ENCODE peak calls at places on chromosome 3, in four cellular contexts. One of them, this sample, is unnamed.

GRCh38 chr3:68089572-68089991 is 435.2 kb upstream of the SUCLG2 start:
- DNase-seq in mesendoderm: no peak
- DNase-seq in IMR-90: peak; percentile 9
- DNase-seq in neuronal stem cell: no peak
- DNase-seq in this sample: no peak

GRCh38 chr3:53151465-53151864 is 9.5 kb upstream of the PRKCD start:
- DNase-seq in IMR-90: no peak
- DNase-seq in neuronal stem cell: no peak
- DNase-seq in mesendoderm: no peak
- DNase-seq in this sample: no peak

GRCh38 chr3:45140392-45140791 is 5.8 kb downstream of the CDCP1 start:
- DNase-seq in mesendoderm: peak; percentile 25
- DNase-seq in neuronal stem cell: no peak
- DNase-seq in IMR-90: peak; percentile 57
- DNase-seq in this sample: no peak

GRCh38 chr3:192906940-192907339 is 10.7 kb downstream of the MB21D2 start:
- DNase-seq in mesendoderm: no peak
- DNase-seq in neuronal stem cell: no peak
- DNase-seq in IMR-90: no peak
- DNase-seq in this sample: no peak

GRCh38 chr3:52259448-52259847 is 13.9 kb downstream of the PPM1M start:
- DNase-seq in mesendoderm: no peak
- DNase-seq in neuronal stem cell: no peak
- DNase-seq in IMR-90: no peak
- DNase-seq in this sample: no peak

GRCh38 chr3:177673105-177673804 is 476.0 kb upstream of the TBL1XR1 start:
- DNase-seq in IMR-90: peak; percentile 97
- DNase-seq in mesendoderm: no peak
- DNase-seq in neuronal stem cell: no peak
- DNase-seq in this sample: no peak

GRCh38 chr3:194661374-194661773 is 10.6 kb downstream of the LSG1 start:
- DNase-seq in neuronal stem cell: no peak
- DNase-seq in mesendoderm: no peak
- DNase-seq in IMR-90: no peak
- DNase-seq in this sample: no peak

GRCh38 chr3:179852117-179852886 is 184.4 kb downstream of the PEX5L start:
- DNase-seq in mesendoderm: peak; percentile 66
- DNase-seq in neuronal stem cell: no peak
- DNase-seq in IMR-90: peak; percentile 92
- DNase-seq in this sample: peak; percentile 46

GRCh38 chr3:138409171-138409570 is 25.2 kb upstream of the ESYT3 start:
- DNase-seq in IMR-90: peak; percentile 6
- DNase-seq in neuronal stem cell: no peak
- DNase-seq in mesendoderm: no peak
- DNase-seq in this sample: peak; percentile 37

GRCh38 chr3:156148946-156149348 is 28.6 kb downstream of the KCNAB1 start:
- DNase-seq in IMR-90: peak; percentile 19
- DNase-seq in mesendoderm: no peak
- DNase-seq in neuronal stem cell: no peak
- DNase-seq in this sample: no peak

GRCh38 chr3:69819283-69819682 is 80.0 kb downstream of the MITF start:
- DNase-seq in mesendoderm: no peak
- DNase-seq in IMR-90: no peak
- DNase-seq in neuronal stem cell: no peak
- DNase-seq in this sample: no peak

GRCh38 chr3:62554264-62554799 is 181.0 kb upstream of the FEZF2 start:
- DNase-seq in mesendoderm: peak; percentile 50
- DNase-seq in IMR-90: no peak
- DNase-seq in neuronal stem cell: no peak
- DNase-seq in this sample: peak; percentile 51

GRCh38 chr3:109532257-109533216 is 195.2 kb upstream of the DPPA4 start:
- DNase-seq in IMR-90: peak; percentile 83
- DNase-seq in neuronal stem cell: peak; percentile 61
- DNase-seq in mesendoderm: peak; percentile 88
- DNase-seq in this sample: peak; percentile 77

GRCh38 chr3:89932882-89933281 is 825.5 kb downstream of the EPHA3 start:
- DNase-seq in neuronal stem cell: no peak
- DNase-seq in mesendoderm: peak; percentile 12
- DNase-seq in IMR-90: no peak
- DNase-seq in this sample: no peak

GRCh38 chr3:160413613-160414248 is 14.3 kb downstream of the SMC4 start:
- DNase-seq in mesendoderm: peak; percentile 84
- DNase-seq in neuronal stem cell: peak; percentile 62
- DNase-seq in IMR-90: peak; percentile 84
- DNase-seq in this sample: peak; percentile 68

GRCh38 chr3:181008796-181009195 is 19.3 kb upstream of the DNAJC19 start:
- DNase-seq in IMR-90: no peak
- DNase-seq in neuronal stem cell: no peak
- DNase-seq in mesendoderm: no peak
- DNase-seq in this sample: no peak

GRCh38 chr3:142210144-142210543 is 15.2 kb downstream of the GK5 start:
- DNase-seq in neuronal stem cell: no peak
- DNase-seq in IMR-90: no peak
- DNase-seq in mesendoderm: no peak
- DNase-seq in this sample: no peak

GRCh38 chr3:40118031-40118610 is 191.4 kb upstream of the EIF1B start:
- DNase-seq in IMR-90: no peak
- DNase-seq in neuronal stem cell: no peak
- DNase-seq in mesendoderm: no peak
- DNase-seq in this sample: no peak

GRCh38 chr3:117665311-117665710 is 955.7 kb downstream of the TUSC7 start:
- DNase-seq in IMR-90: no peak
- DNase-seq in mesendoderm: no peak
- DNase-seq in neuronal stem cell: no peak
- DNase-seq in this sample: no peak

GRCh38 chr3:66603161-66603611 is 102.4 kb upstream of the LRIG1 start:
- DNase-seq in mesendoderm: no peak
- DNase-seq in IMR-90: no peak
- DNase-seq in neuronal stem cell: no peak
- DNase-seq in this sample: no peak

GRCh38 chr3:105866656-105867653 is 1.9 kb downstream of the CBLB start:
- DNase-seq in mesendoderm: no peak
- DNase-seq in neuronal stem cell: no peak
- DNase-seq in IMR-90: peak; percentile 40
- DNase-seq in this sample: no peak

GRCh38 chr3:141653872-141654271 is 84.2 kb upstream of the RNF7 start:
- DNase-seq in IMR-90: no peak
- DNase-seq in neuronal stem cell: no peak
- DNase-seq in mesendoderm: no peak
- DNase-seq in this sample: no peak

GRCh38 chr3:11146771-11147363 is 7.4 kb upstream of the HRH1 start:
- DNase-seq in IMR-90: no peak
- DNase-seq in neuronal stem cell: no peak
- DNase-seq in mesendoderm: no peak
- DNase-seq in this sample: no peak

GRCh38 chr3:182795383-182795782 is 2.1 kb downstream of the ATP11B start:
- DNase-seq in IMR-90: no peak
- DNase-seq in mesendoderm: no peak
- DNase-seq in neuronal stem cell: no peak
- DNase-seq in this sample: no peak

GRCh38 chr3:159877924-159878323 is 110.7 kb upstream of the IL12A start:
- DNase-seq in mesendoderm: no peak
- DNase-seq in neuronal stem cell: no peak
- DNase-seq in IMR-90: peak; percentile 82
- DNase-seq in this sample: no peak

GRCh38 chr3:12663311-12663935 is 494 bp downstream of the RAF1 start:
- DNase-seq in mesendoderm: no peak
- DNase-seq in IMR-90: no peak
- DNase-seq in neuronal stem cell: no peak
- DNase-seq in this sample: no peak

GRCh38 chr3:124563376-124563775 is 166.9 kb upstream of the UMPS start:
- DNase-seq in mesendoderm: no peak
- DNase-seq in IMR-90: peak; percentile 36
- DNase-seq in neuronal stem cell: no peak
- DNase-seq in this sample: no peak

GRCh38 chr3:124565013-124565412 is 165.2 kb upstream of the UMPS start:
- DNase-seq in neuronal stem cell: peak; percentile 84
- DNase-seq in mesendoderm: peak; percentile 84
- DNase-seq in IMR-90: peak; percentile 70
- DNase-seq in this sample: peak; percentile 81

GRCh38 chr3:124560406-124561215 is 169.6 kb upstream of the UMPS start:
- DNase-seq in IMR-90: no peak
- DNase-seq in neuronal stem cell: no peak
- DNase-seq in mesendoderm: peak; percentile 73
- DNase-seq in this sample: no peak

GRCh38 chr3:124565551-124565950 is 164.7 kb upstream of the UMPS start:
- DNase-seq in mesendoderm: no peak
- DNase-seq in IMR-90: no peak
- DNase-seq in neuronal stem cell: no peak
- DNase-seq in this sample: no peak

DNA sequence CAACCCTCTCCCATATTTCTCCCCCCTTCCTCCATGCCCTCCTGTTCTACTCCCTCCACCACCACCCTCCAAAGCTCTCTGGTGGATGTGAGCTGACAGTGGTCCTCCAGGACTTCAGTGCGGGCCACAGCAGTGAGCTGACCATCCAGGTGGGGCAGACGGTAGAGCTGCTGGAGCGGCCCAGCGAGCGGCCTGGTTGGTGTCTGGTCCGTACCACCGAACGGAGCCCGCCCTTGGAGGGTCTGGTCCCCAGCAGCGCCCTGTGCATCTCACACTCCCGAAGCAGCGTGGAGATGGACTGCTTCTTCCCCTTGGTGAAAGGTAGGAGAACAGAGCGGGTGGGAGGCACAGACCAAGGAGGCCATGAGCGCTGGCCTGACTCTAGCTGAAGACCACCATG is 167.5 kb upstream of the UMPS start:
- DNase-seq in neuronal stem cell: no peak
- DNase-seq in IMR-90: no peak
- DNase-seq in mesendoderm: no peak
- DNase-seq in this sample: no peak
- H3K27ac ChIP-seq in neuronal stem cell: no peak overlapping the region
- H3K27ac ChIP-seq in IMR-90: no peak overlapping the region
- H3K27ac ChIP-seq in mesendoderm: no peak overlapping the region
- H3K27ac ChIP-seq in this sample: no peak overlapping the region

DNA sequence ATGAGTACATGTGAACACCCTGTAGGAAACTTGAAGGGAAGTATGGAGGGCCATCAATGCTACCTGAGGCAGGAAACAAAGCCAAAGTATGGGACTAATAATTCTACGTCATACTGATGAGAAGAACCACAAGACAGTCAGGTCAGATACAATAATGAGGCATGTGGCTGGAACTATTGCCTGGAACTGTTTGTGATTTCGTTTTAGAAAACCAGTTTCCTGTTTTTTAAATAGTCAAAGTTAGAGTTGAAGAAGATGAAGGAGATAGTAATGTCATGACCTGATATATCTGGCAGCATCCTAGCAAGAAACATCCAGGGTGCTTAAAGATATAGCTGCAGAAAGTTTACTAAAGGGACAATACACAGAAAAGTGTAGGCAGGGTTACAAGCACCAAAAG is 302.3 kb upstream of the STT3B start:
- DNase-seq in mesendoderm: no peak
- DNase-seq in IMR-90: no peak
- DNase-seq in neuronal stem cell: no peak
- DNase-seq in this sample: no peak
- H2BK15ac ChIP-seq in mesendoderm: no peak overlapping the region
- H2BK15ac ChIP-seq in IMR-90: no peak overlapping the region
- H2BK15ac ChIP-seq in neuronal stem cell: no peak overlapping the region
- H2BK15ac ChIP-seq in this sample: no peak overlapping the region

GRCh38 chr3:171976526-171976925 is 62.9 kb upstream of the FNDC3B start:
- DNase-seq in IMR-90: peak; percentile 81
- DNase-seq in mesendoderm: no peak
- DNase-seq in neuronal stem cell: no peak
- DNase-seq in this sample: no peak
- H3K27ac ChIP-seq in IMR-90: peak overlapping the region; percentile 80
- H3K27ac ChIP-seq in mesendoderm: no peak overlapping the region
- H3K27ac ChIP-seq in neuronal stem cell: no peak overlapping the region
- H3K27ac ChIP-seq in this sample: no peak overlapping the region

GRCh38 chr3:43866529-43867353 is 176.0 kb downstream of the ABHD5 start:
- DNase-seq in mesendoderm: no peak
- DNase-seq in neuronal stem cell: no peak
- DNase-seq in IMR-90: peak; percentile 86
- DNase-seq in this sample: no peak

GRCh38 chr3:43869491-43869890 is 178.8 kb downstream of the ABHD5 start:
- DNase-seq in neuronal stem cell: no peak
- DNase-seq in IMR-90: no peak
- DNase-seq in mesendoderm: no peak
- DNase-seq in this sample: no peak

GRCh38 chr3:43865376-43865775 is 174.6 kb downstream of the ABHD5 start:
- DNase-seq in mesendoderm: no peak
- DNase-seq in IMR-90: no peak
- DNase-seq in neuronal stem cell: no peak
- DNase-seq in this sample: peak; percentile 21

GRCh38 chr3:43865887-43866528 is 175.3 kb downstream of the ABHD5 start:
- DNase-seq in mesendoderm: no peak
- DNase-seq in neuronal stem cell: no peak
- DNase-seq in IMR-90: no peak
- DNase-seq in this sample: peak; percentile 16

DNA sequence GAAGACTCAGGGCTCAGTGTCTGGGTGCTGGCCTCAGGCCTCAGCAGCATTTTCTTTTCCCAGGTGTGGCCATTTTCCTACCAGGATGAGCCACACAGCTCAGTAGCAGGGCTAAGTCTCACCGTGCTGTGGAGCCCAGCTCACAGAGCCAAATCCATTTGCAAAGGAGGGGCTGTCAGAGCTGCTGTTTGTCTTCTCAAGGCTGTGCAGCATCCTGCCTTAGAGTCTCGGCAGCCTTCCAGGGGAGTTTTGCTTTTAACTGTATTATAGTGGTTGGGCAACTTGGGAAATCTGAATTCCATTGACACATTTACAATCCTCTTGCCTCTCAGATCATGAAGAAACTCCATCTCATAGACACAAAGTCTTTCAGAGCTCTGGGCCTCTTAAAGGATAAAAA is 176.9 kb downstream of the ABHD5 start:
- DNase-seq in IMR-90: peak; percentile 66
- DNase-seq in mesendoderm: no peak
- DNase-seq in neuronal stem cell: no peak
- DNase-seq in this sample: peak; percentile 14
- H2BK15ac ChIP-seq in IMR-90: peak overlapping the region; percentile 38
- H2BK15ac ChIP-seq in mesendoderm: no peak overlapping the region
- H2BK15ac ChIP-seq in neuronal stem cell: no peak overlapping the region
- H2BK15ac ChIP-seq in this sample: no peak overlapping the region

This sample was measured in H9.